ENCODE peak calls at places on chromosomes 1 and 21, in six cellular contexts. T is GM23248, U is NCI-H1105 treated with DMSO at 0.1 percent for 48 hours, W is mucosa of descending colon, P is GM20000, G is NCI-H1694 treated with DMSO at 0.1 percent for 48 hours. Q is an unnamed sample.

GRCh38 chr1:26237230-26237966 is 3.4 kb downstream of the CEP85 start:
- DNase-seq in T (peak; percentile 26), U (no peak), W (no peak), P (no peak), G (no peak), Q (no peak)

GRCh38 chr1:149888160-149888998 is 11.0 kb upstream of the BOLA1 start:
- DNase-seq in T (peak; percentile 94), U (peak; percentile 85), W (peak; percentile 82), P (peak; percentile 73), G (peak; percentile 86), Q (peak; percentile 98)

GRCh38 chr1:101004666-101005065 is 20.9 kb downstream of the DPH5 start:
- DNase-seq in T (peak; percentile 22), U (no peak), W (no peak), P (no peak), G (no peak), Q (no peak)

GRCh38 chr1:221723018-221723917 is 18.6 kb downstream of the DUSP10 start:
- DNase-seq in T (peak; percentile 53), U (no peak), W (no peak), P (no peak), G (no peak), Q (peak; percentile 41)

GRCh38 chr1:109786107-109786470 is 22.4 kb upstream of the EPS8L3 start:
- DNase-seq in T (no peak), U (no peak), W (no peak), P (no peak), G (no peak), Q (no peak)

GRCh38 chr1:94550800-94551241 is 9.3 kb upstream of the F3 start:
- DNase-seq in T (no peak), U (no peak), W (no peak), P (no peak), G (no peak), Q (no peak)

GRCh38 chr1:205188132-205188531 is 23.4 kb downstream of the DSTYK start:
- DNase-seq in T (peak; percentile 19), U (no peak), W (no peak), P (no peak), G (peak; percentile 26), Q (no peak)

GRCh38 chr1:42960693-42961559 is 2.3 kb upstream of the SLC2A1 start:
- DNase-seq in T (no peak), U (no peak), W (peak; percentile 20), P (no peak), G (no peak), Q (no peak)

GRCh38 chr1:168806955-168807354 is 77.9 kb upstream of the DPT start:
- DNase-seq in T (no peak), U (no peak), W (no peak), P (no peak), G (no peak), Q (no peak)

GRCh38 chr1:234597894-234598293 is 12.1 kb downstream of the IRF2BP2 start:
- DNase-seq in T (peak; percentile 67), U (peak; percentile 26), W (no peak), P (peak; percentile 64), G (peak; percentile 86), Q (peak; percentile 79)

GRCh38 chr1:201266774-201267173 is 16.5 kb upstream of the PKP1 start:
- DNase-seq in T (peak; percentile 98), U (no peak), W (no peak), P (no peak), G (no peak), Q (no peak)

GRCh38 chr1:95309031-95309459 is 75.0 kb downstream of the RWDD3 start:
- DNase-seq in T (peak; percentile 57), U (peak; percentile 42), W (no peak), P (no peak), G (peak; percentile 75), Q (peak; percentile 5)

GRCh38 chr1:154524881-154525280 is 22.7 kb upstream of the SHE start:
- DNase-seq in T (no peak), U (no peak), W (no peak), P (no peak), G (no peak), Q (no peak)

GRCh38 chr1:77416692-77417450 is 135.1 kb downstream of the AK5 start:
- DNase-seq in T (peak; percentile 37), U (peak; percentile 15), W (no peak), P (no peak), G (peak; percentile 17), Q (no peak)

GRCh38 chr1:203175237-203176181 is at the start of gene MYBPH:
- DNase-seq in T (no peak), U (no peak), W (no peak), P (no peak), G (no peak), Q (no peak)

GRCh38 chr1:28096210-28097099 is 8.0 kb upstream of the EYA3 start:
- DNase-seq in T (no peak), U (no peak), W (no peak), P (no peak), G (no peak), Q (no peak)

GRCh38 chr1:55257958-55258357 is 42.8 kb upstream of the USP24 start:
- DNase-seq in T (no peak), U (no peak), W (no peak), P (peak; percentile 50), G (no peak), Q (peak; percentile 78)

GRCh38 chr1:20376880-20377494 is 86.3 kb downstream of the VWA5B1 start:
- DNase-seq in T (peak; percentile 67), U (peak; percentile 20), W (peak; percentile 77), P (peak; percentile 76), G (peak; percentile 57), Q (peak; percentile 45)

GRCh38 chr1:109307363-109308021 is 681 bp upstream of the MYBPHL start:
- DNase-seq in T (no peak), U (peak; percentile 80), W (no peak), P (no peak), G (peak; percentile 52), Q (no peak)

GRCh38 chr1:15167386-15167785 is 13.8 kb downstream of the TMEM51 start:
- DNase-seq in T (no peak), U (no peak), W (no peak), P (no peak), G (no peak), Q (no peak)

GRCh38 chr1:95584315-95584714 is 350.3 kb downstream of the RWDD3 start:
- DNase-seq in T (no peak), U (no peak), W (no peak), P (no peak), G (no peak), Q (no peak)

GRCh38 chr1:26015358-26015757 is 6.2 kb upstream of the EXTL1 start:
- DNase-seq in T (peak; percentile 80), U (no peak), W (no peak), P (no peak), G (no peak), Q (no peak)

GRCh38 chr1:59214764-59215208 is 82.1 kb upstream of the FGGY start:
- DNase-seq in T (no peak), U (peak; percentile 68), W (peak; percentile 29), P (no peak), G (no peak), Q (no peak)

GRCh38 chr1:178004926-178005391 is 35.1 kb upstream of the SEC16B start:
- DNase-seq in T (peak; percentile 72), U (no peak), W (no peak), P (no peak), G (no peak), Q (peak; percentile 2)

GRCh38 chr1:223207293-223208066 is 64.4 kb upstream of the TLR5 start:
- DNase-seq in T (peak; percentile 42), U (no peak), W (no peak), P (no peak), G (peak; percentile 21), Q (no peak)

GRCh38 chr1:47229884-47230691 is 1.9 kb downstream of the TAL1 start:
- DNase-seq in T (no peak), U (no peak), W (no peak), P (no peak), G (no peak), Q (no peak)

GRCh38 chr1:231871878-231872277 is 245.3 kb downstream of the DISC1 start:
- DNase-seq in T (no peak), U (no peak), W (no peak), P (no peak), G (no peak), Q (no peak)

GRCh38 chr1:21574464-21575151 is 65.4 kb downstream of the ALPL start:
- DNase-seq in T (peak; percentile 82), U (no peak), W (no peak), P (no peak), G (no peak), Q (no peak)

GRCh38 chr1:64050601-64051000 is 152.8 kb upstream of the UBE2U start:
- DNase-seq in T (no peak), U (no peak), W (no peak), P (no peak), G (no peak), Q (no peak)

GRCh38 chr1:199929556-199929955 is 98.0 kb upstream of the NR5A2 start:
- DNase-seq in T (peak; percentile 57), U (no peak), W (no peak), P (no peak), G (no peak), Q (no peak)

GRCh38 chr21:43600642-43601397 is 58.5 kb downstream of the HSF2BP start:
- DNase-seq in T (peak; percentile 91), U (peak; percentile 59), W (no peak), P (no peak), G (peak; percentile 60), Q (no peak)

GRCh38 chr1:3473381-3473844 is 18.9 kb downstream of the ARHGEF16 start:
- DNase-seq in T (peak; percentile 91), U (no peak), W (peak; percentile 11), P (no peak), G (no peak), Q (no peak)